ENCODE peak calls at places on chromosomes 13 and 19, in seven cellular contexts. V, B, D, S, J, K and R are unnamed samples.

GRCh38 chr19:18357442-18358264 is 17.3 kb downstream of the PGPEP1 start:
- DNase-seq in V (no peak), B (no peak), D (no peak), S (no peak), J (no peak), K (no peak), R (no peak)

GRCh38 chr13:113628291-113629270 is 29.4 kb downstream of the ATP4B start:
- DNase-seq in V (no peak), B (no peak), D (no peak), S (peak; percentile 42), J (no peak), K (no peak), R (peak; percentile 62)

GRCh38 chr19:7355151-7355845 is 6.6 kb downstream of the ARHGEF18 start:
- DNase-seq in V (no peak), B (no peak), D (no peak), S (no peak), J (no peak), K (peak; percentile 34), R (peak; percentile 77)

GRCh38 chr13:30752201-30752797 is 17.0 kb downstream of the ALOX5AP start:
- DNase-seq in V (no peak), B (no peak), D (no peak), S (no peak), J (no peak), K (no peak), R (no peak)

GRCh38 chr19:17706750-17707181 is 12.5 kb upstream of the MAP1S start:
- DNase-seq in V (peak; percentile 74), B (no peak), D (no peak), S (no peak), J (no peak), K (no peak), R (no peak)

GRCh38 chr19:44925114-44925891 is 10.9 kb downstream of the APOC1 start:
- DNase-seq in V (no peak), B (peak; percentile 66), D (peak; percentile 81), S (peak; percentile 83), J (no peak), K (peak; percentile 74), R (peak; percentile 85)

GRCh38 chr13:48402325-48402962 is 10.5 kb downstream of the LPAR6 start:
- DNase-seq in V (no peak), B (no peak), D (no peak), S (no peak), J (no peak), K (no peak), R (no peak)

GRCh38 chr19:38691938-38692457 is 44.5 kb downstream of the ACTN4 start:
- DNase-seq in V (no peak), B (peak; percentile 71), D (no peak), S (peak; percentile 71), J (peak; percentile 85), K (peak; percentile 64), R (no peak)

GRCh38 chr13:114143806-114144605 is 11.6 kb upstream of the RASA3 start:
- DNase-seq in V (no peak), B (no peak), D (no peak), S (no peak), J (no peak), K (peak; percentile 43), R (peak; percentile 85)

GRCh38 chr19:37989855-37990254 is 82.8 kb downstream of the SIPA1L3 start:
- DNase-seq in V (no peak), B (no peak), D (no peak), S (no peak), J (no peak), K (no peak), R (peak; percentile 27)

GRCh38 chr13:48580185-48580803 is 47.4 kb upstream of the RCBTB2 start:
- DNase-seq in V (peak; percentile 80), B (peak; percentile 77), D (peak; percentile 99), S (no peak), J (peak; percentile 45), K (peak; percentile 84), R (no peak)

GRCh38 chr19:6378036-6378435 is 2.3 kb upstream of the PSPN start:
- DNase-seq in V (no peak), B (no peak), D (no peak), S (no peak), J (no peak), K (no peak), R (no peak)

GRCh38 chr19:44927746-44928145 is 13.3 kb downstream of the APOC1 start:
- DNase-seq in V (no peak), B (no peak), D (no peak), S (no peak), J (no peak), K (no peak), R (no peak)

GRCh38 chr19:16454519-16454918 is 17.3 kb downstream of the EPS15L1 start:
- DNase-seq in V (no peak), B (no peak), D (no peak), S (no peak), J (no peak), K (no peak), R (no peak)

GRCh38 chr13:27131202-27131623 is 40.4 kb downstream of the USP12 start:
- DNase-seq in V (no peak), B (no peak), D (no peak), S (no peak), J (no peak), K (no peak), R (no peak)

GRCh38 chr19:28313633-28314032 is 899.3 kb downstream of the UQCRFS1 start:
- DNase-seq in V (peak; percentile 85), B (peak; percentile 59), D (peak; percentile 8), S (no peak), J (no peak), K (no peak), R (no peak)

GRCh38 chr13:112513761-112514160 is 74.2 kb downstream of the TUBGCP3 start:
- DNase-seq in V (no peak), B (no peak), D (no peak), S (no peak), J (no peak), K (no peak), R (no peak)

GRCh38 chr13:45849408-45849807 is 2.1 kb downstream of the SIAH3 start:
- DNase-seq in V (no peak), B (no peak), D (no peak), S (no peak), J (no peak), K (no peak), R (no peak)

GRCh38 chr13:113207890-113208423 is 512 bp downstream of the PCID2 start:
- DNase-seq in V (peak; percentile 33), B (peak; percentile 41), D (no peak), S (peak; percentile 66), J (no peak), K (peak; percentile 43), R (no peak)

GRCh38 chr19:39199025-39199424 is 2.3 kb downstream of the NCCRP1 start:
- DNase-seq in V (no peak), B (no peak), D (no peak), S (no peak), J (no peak), K (no peak), R (no peak)

GRCh38 chr19:31306006-31306753 is 43.1 kb downstream of the TSHZ3 start:
- DNase-seq in V (no peak), B (no peak), D (no peak), S (no peak), J (no peak), K (no peak), R (no peak)

GRCh38 chr13:28337196-28338045 is 157.5 kb downstream of the FLT1 start:
- DNase-seq in V (peak; percentile 69), B (peak; percentile 29), D (no peak), S (no peak), J (no peak), K (no peak), R (no peak)

GRCh38 chr19:15629003-15629880 is 11.5 kb upstream of the CYP4F3 start:
- DNase-seq in V (peak; percentile 74), B (peak; percentile 71), D (peak; percentile 88), S (peak; percentile 87), J (peak; percentile 38), K (peak; percentile 92), R (peak; percentile 97)

GRCh38 chr19:36508325-36508724 is 19.0 kb upstream of the ZNF566 start:
- DNase-seq in V (no peak), B (no peak), D (no peak), S (no peak), J (no peak), K (no peak), R (no peak)

DNA sequence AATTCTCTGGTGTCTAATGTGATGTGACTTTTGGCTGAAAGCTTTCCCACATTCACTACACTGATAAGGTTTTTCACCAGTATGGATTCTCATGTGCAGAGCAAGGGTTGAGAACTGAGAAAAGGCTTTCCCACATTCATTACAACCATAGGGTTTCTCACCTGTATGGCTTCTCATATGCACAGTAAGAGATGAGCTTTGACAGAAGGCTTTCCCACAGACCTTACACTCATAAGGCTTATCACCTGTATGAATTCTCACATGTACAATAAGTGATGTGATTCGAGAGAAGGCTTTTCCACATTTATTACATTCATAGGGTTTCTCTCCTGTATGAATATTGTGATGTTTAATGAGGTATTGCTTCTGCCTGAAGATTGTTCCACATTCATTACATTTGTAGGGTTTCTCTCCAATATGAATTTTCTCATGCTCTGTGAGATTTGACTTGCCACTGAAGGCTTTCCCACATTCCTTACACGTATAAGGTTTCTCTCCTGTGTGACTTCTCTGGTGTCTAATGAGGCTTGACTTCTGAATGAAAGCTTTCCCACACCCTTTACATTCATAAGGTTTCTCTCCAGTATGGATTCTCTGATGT is 14.0 kb downstream of the ZNF260 start:
- DNase-seq in V (no peak), B (no peak), D (no peak), S (no peak), J (no peak), K (no peak), R (no peak)
- H3K9me3 ChIP-seq in V (peaks cover 95% of the 10 kb centered on the region), B (peaks cover 91% of the 10 kb centered on the region), D (peaks cover 3% of the 10 kb centered on the region), S (peaks cover 100% of the 10 kb centered on the region), J (peaks cover 97% of the 10 kb centered on the region), K (peaks cover 97% of the 10 kb centered on the region), R (peaks cover 100% of the 10 kb centered on the region)

GRCh38 chr19:590750-591098 is 1.0 kb downstream of the HCN2 start:
- DNase-seq in V (no peak), B (no peak), D (no peak), S (no peak), J (no peak), K (no peak), R (no peak)
- H3K27me3 ChIP-seq in V (no peaks in the 10 kb centered on the region), B (peaks cover 15% of the 10 kb centered on the region), D (peaks cover 76% of the 10 kb centered on the region), S (peaks cover 57% of the 10 kb centered on the region), J (peaks cover 20% of the 10 kb centered on the region), K (peaks cover 92% of the 10 kb centered on the region), R (peaks cover 64% of the 10 kb centered on the region)

DNA sequence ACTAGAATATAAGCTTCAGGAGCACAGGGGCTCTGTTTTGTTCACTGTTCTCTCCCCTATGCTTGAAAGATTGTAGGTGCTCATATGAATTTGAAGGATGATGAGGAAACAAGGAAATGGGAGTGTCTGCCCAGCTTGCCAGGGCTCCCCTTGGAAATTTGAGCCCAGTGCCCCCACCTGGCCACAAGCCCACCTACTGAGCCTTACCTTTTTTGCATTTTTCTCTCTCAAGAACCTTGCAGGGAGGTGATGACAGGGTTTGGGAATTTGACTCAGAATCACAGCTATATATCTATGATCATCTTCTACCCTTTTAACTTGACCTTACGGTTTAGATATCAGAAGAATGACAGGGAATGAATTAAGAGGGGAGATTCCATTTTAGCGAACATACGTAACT is 33.8 kb downstream of the SERP2 start:
- DNase-seq in V (no peak), B (no peak), D (no peak), S (no peak), J (no peak), K (no peak), R (no peak)
- H3K4me1 ChIP-seq in V (no peaks in the 10 kb centered on the region), B (no peaks in the 10 kb centered on the region), D (no peaks in the 10 kb centered on the region), S (no peaks in the 10 kb centered on the region), J (peaks cover 11% of the 10 kb centered on the region), K (peaks cover 2% of the 10 kb centered on the region), R (peaks cover 6% of the 10 kb centered on the region)

DNA sequence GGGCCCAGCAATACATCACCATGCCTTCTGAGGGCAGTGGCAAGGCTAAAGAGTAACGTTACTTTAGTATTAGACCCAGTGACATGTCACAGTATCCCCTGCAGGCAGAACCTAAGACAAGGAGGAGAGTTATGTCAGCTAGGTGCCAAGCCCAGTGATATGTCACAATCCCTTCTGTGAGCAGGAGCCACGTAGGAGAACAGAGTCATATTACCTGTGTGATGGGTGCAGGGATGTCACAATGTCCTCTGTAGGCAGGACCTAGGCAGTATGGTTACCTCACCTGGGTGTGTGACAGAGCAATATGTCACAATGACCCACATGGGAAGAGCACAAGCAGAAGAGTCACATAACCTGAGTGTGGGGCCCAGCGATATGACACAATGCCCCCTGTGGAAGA is 121.8 kb downstream of the ZNF675 start:
- DNase-seq in V (no peak), B (no peak), D (no peak), S (no peak), J (no peak), K (no peak), R (no peak)
- H3K9me3 ChIP-seq in V (peaks cover 24% of the 10 kb centered on the region), B (no peaks in the 10 kb centered on the region), D (no peaks in the 10 kb centered on the region), S (peaks cover 24% of the 10 kb centered on the region), J (peaks cover 4% of the 10 kb centered on the region), K (peaks cover 13% of the 10 kb centered on the region), R (no peaks in the 10 kb centered on the region)